ENCODE peak calls at places on chromosomes 16 and 17, in four cellular contexts. Z is GM12878, O is K562, D is HepG2. A is an unnamed sample. For H3K36me3, the result is how much of the 10 kb centered on the place peaks cover.

GRCh38 chr17:3788200-3788599 is 12.8 kb downstream of the ITGAE start:
- DNase-seq in D (no peak), Z (no peak), O (no peak), A (no peak)

GRCh38 chr17:14331200-14331981 is 30.5 kb downstream of the HS3ST3B1 start:
- DNase-seq in O (peak), Z (no peak), D (no peak), A (no peak)

GRCh38 chr16:56773531-56773930 is 43.6 kb downstream of the NUP93 start:
- DNase-seq in O (no peak), Z (no peak), D (no peak), A (no peak)

GRCh38 chr16:74626741-74627416 is 20.0 kb upstream of the GLG1 start:
- DNase-seq in O (no peak), Z (no peak), D (no peak), A (no peak)

GRCh38 chr17:47077576-47077975 is 98.5 kb upstream of the RPRML start:
- DNase-seq in D (no peak), Z (no peak), O (no peak), A (no peak)

GRCh38 chr17:39104046-39104445 is 47.4 kb downstream of the PLXDC1 start:
- DNase-seq in D (no peak), O (peak), Z (no peak), A (no peak)

GRCh38 chr17:49585422-49586027 is 9.9 kb downstream of the NXPH3 start:
- DNase-seq in O (peak), D (no peak), Z (no peak), A (no peak)

GRCh38 chr16:70749006-70749678 is 51.8 kb downstream of the VAC14 start:
- DNase-seq in D (no peak), Z (no peak), O (no peak), A (no peak)

GRCh38 chr17:31538080-31538762 is 146.7 kb downstream of the RAB11FIP4 start:
- DNase-seq in D (no peak), Z (peak), O (no peak), A (no peak)

GRCh38 chr16:19432429-19432828 is 14.7 kb downstream of the TMC5 start:
- DNase-seq in O (no peak), Z (no peak), D (peak), A (no peak)

GRCh38 chr16:15653227-15653626 is 3.2 kb downstream of the NDE1 start:
- DNase-seq in D (peak), Z (no peak), O (no peak), A (peak)

GRCh38 chr17:7700510-7700909 is 4.5 kb upstream of the EFNB3 start:
- DNase-seq in D (no peak), Z (no peak), O (peak), A (no peak)

GRCh38 chr16:78519896-78520295 is 420.4 kb downstream of the WWOX start:
- DNase-seq in O (no peak), Z (no peak), D (no peak), A (no peak)
- TF ChIP-seq MYC in O (no peak), Z (no peak), D (no peak), A (no peak)

GRCh38 chr17:67343237-67343636 is 23.1 kb downstream of the PSMD12 start:
- DNase-seq in O (no peak), D (no peak), Z (no peak), A (no peak)
- H3K36me3 ChIP-seq in O (half or more), D (half or more), Z (under half), A (under half)

DNA sequence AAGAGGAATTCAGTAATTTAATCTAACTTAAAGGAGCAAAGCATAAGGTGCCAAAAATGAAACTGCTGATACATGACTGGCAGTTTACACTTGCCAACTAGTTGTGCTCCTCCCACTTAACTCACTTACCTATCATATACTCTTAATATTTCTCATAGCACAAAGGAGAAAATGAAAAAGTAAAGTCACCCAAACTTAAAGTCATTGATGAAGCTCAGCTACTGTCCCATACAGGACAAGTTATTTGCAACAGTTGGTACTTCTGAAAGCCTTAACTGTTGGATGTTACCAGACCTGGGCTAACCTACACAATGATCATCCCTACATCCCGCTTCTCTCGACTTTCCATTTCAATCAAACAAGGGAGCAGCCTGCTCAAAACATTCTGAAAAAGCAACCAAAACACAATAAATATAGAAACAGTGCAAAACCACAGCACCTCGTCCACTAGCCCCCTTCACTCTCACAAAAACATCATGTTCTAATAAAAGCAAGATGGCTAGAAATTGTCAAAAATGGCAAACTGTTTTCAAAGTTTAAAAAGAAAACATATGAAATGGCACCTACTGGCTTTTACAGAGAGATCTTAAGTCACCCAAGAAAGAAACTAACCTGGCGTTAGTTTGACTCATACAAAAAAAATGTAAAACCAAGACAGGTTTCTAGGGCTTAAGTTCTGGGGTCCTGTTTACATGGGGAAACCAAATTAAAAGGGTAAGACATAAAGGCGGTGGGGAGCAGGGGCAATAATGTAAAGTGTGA is 868 bp downstream of the MED13 start:
- DNase-seq in O (no peak), D (no peak), Z (no peak), A (peak)
- TF ChIP-seq MYC in O (no peak), D (no peak), Z (no peak), A (no peak)

GRCh38 chr16:1751946-1752345 is 19.4 kb downstream of the NME3 start:
- DNase-seq in D (no peak), Z (no peak), O (no peak), A (no peak)

GRCh38 chr16:1745900-1746692 is 25.2 kb downstream of the NME3 start:
- DNase-seq in Z (no peak), D (no peak), O (no peak), A (no peak)

GRCh38 chr16:1747934-1748333 is 23.4 kb downstream of the NME3 start:
- DNase-seq in Z (no peak), D (no peak), O (no peak), A (no peak)

GRCh38 chr16:1746693-1747195 is 24.6 kb downstream of the NME3 start:
- DNase-seq in D (no peak), Z (no peak), O (no peak), A (no peak)

GRCh38 chr16:1749152-1750117 is 21.9 kb downstream of the NME3 start:
- DNase-seq in O (no peak), Z (no peak), D (no peak), A (no peak)
- H3K36me3 ChIP-seq in O (under half), Z (under half), D (half or more), A (under half)

DNA sequence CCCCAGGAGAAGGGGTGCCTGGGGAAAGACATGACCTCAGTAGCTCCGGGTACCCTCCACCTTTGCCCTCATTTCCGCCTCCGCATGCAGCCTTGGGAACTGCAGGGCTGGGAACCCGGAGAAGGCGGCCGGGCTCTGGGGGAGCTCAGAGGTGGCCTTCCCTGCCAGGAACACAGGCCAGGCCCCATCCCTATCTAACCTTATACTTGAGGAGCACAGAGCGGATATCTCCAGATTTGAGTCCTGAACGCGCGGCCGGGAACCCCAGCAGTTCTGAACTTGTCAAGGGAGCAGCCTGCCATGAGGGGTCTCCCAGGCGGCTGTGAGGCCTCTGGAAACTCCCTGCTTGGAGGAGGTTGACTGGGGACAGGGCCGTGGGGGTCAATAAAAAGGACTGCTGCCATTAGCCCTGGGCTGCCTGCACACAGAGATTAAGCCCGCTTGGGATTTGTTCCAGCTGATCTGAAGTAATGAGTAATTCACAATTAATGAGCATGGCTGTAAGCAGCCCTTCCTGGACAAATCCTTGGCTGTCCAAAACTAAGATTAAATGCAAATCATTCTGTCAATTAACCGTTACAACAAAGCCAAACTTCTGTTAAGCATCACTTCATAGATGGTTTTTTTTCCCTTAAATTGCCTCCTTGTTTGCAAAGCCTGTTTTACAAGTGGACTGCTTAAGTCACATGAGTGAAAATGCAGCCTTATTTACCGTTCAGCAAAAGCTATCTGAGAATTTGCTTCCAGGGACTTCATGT is 26.2 kb upstream of the METRNL start:
- DNase-seq in D (no peak), O (no peak), Z (no peak), A (peak)
- TF ChIP-seq MYC in D (no peak), O (no peak), Z (no peak), A (no peak)

DNA sequence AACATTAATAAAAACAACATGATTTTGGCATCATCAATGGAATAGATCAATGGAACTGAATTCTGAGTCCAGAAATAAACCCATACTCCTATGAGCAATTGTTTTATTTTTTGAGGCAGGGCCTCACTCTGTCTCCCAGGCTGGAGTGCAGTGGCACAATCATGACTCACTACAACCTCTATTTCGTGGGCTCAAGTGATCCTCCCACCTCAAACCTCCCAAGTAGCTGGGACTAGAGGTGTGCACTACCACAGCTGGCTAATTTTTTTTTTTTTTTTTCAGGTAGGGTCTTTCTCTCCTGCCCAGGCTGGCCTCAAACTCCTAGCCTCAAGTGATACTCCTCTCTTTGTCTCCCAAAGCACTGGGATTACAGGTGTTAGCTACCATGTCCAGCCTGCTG is 7.1 kb upstream of the PRDM7 start:
- DNase-seq in D (no peak), O (no peak), Z (no peak), A (no peak)
- H3K36me3 ChIP-seq in D (under half), O (under half), Z (under half), A (under half)

A was measured in endothelial cell of umbilical vein.